ENCODE peak calls at places on chromosome 17, in nine cellular contexts. X is IMR-90; H is uterus; T is SK-N-SH; L is lung; J is stomach; A is CD8-positive, alpha-beta memory T cell; B is tibial nerve; Q is HAP-1. E is an unnamed sample. For H3K4me1, the result is how much of the 10 kb centered on the place peaks cover.

GRCh38 chr17:77208217-77208808 is 67.5 kb downstream of the SEC14L1 start:
- DNase-seq in L (no peak), J (peak), X (peak), A (no peak), H (peak), B (no peak), T (no peak), Q (no peak), E (no peak)

GRCh38 chr17:33534063-33534462 is 241.0 kb upstream of the ASIC2 start:
- DNase-seq in L (no peak), X (no peak), Q (no peak), T (no peak), B (no peak), J (no peak), H (no peak), A (no peak), E (no peak)

GRCh38 chr17:76529643-76530488 is 7.6 kb downstream of the CYGB start:
- DNase-seq in X (peak), J (peak), B (peak), L (peak), H (peak), Q (no peak), A (no peak), T (peak), E (peak)

GRCh38 chr17:38815576-38816193 is 9.4 kb downstream of the CWC25 start:
- DNase-seq in Q (no peak), H (no peak), T (no peak), X (peak), L (no peak), A (no peak), J (no peak), B (no peak), E (no peak)

GRCh38 chr17:45867171-45867570 is 22.5 kb downstream of the SPPL2C start:
- DNase-seq in A (no peak), J (no peak), Q (no peak), B (no peak), L (no peak), T (no peak), H (no peak), X (no peak), E (no peak)

GRCh38 chr17:77865109-77865611 is 93.3 kb upstream of the TNRC6C start:
- DNase-seq in L (no peak), T (peak), H (peak), J (no peak), Q (no peak), B (no peak), A (no peak), X (no peak), E (no peak)

GRCh38 chr17:17590141-17590735 is 1.3 kb downstream of the PEMT start:
- DNase-seq in L (no peak), Q (no peak), J (no peak), X (no peak), H (no peak), A (no peak), B (no peak), T (no peak), E (no peak)

GRCh38 chr17:81254955-81255717 is 16.0 kb downstream of the NDUFAF8 start:
- DNase-seq in J (peak), T (no peak), X (peak), H (peak), Q (peak), A (no peak), L (peak), B (peak), E (peak)

GRCh38 chr17:44069974-44070454 is 521 bp upstream of the G6PC3 start:
- DNase-seq in B (no peak), H (no peak), X (no peak), Q (no peak), A (no peak), L (no peak), J (no peak), T (no peak), E (peak)

GRCh38 chr17:49132699-49133364 is at the start of gene B4GALNT2:
- DNase-seq in X (no peak), J (peak), A (no peak), H (no peak), T (peak), L (no peak), Q (no peak), B (no peak), E (no peak)
- H3K4me3 ChIP-seq in X (peak), J (peak), A (no peak), H (no peak), T (no peak), L (no peak), Q (peak), B (no peak), E (peak)

DNA sequence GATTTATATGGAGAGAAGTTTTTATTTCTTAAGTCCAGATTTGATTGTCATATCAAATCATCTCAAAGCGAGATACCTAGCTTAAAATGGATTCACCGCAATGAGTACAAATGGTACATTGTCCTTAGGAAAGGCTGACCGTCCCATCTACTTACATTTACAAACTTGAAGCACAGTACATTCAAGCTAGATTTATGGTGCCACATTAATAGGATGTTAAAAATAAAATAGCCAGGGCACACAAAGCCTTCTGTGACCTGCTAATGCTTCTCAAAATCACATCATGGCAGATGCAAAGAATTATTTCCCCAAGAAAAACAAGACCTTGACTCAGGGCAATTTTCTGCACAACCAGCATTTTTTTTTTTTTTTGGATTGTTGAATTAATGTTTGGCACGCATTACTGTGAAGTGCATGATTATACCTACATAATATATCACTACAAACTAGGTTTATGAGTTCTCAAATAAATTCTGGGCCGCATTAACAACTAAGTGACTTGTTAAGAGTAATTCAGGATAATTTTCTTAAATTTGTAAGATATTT is 25.3 kb downstream of the CACNG1 start:
- DNase-seq in X (no peak), T (no peak), Q (no peak), A (no peak), J (no peak), B (no peak), H (no peak), L (no peak), E (no peak)
- H3K4me1 ChIP-seq in X (under half), T (under half), Q (under half), A (under half), J (under half), B (under half), H (under half), L (under half), E (under half)

GRCh38 chr17:67602974-67603373 is 114.8 kb upstream of the NOL11 start:
- DNase-seq in T (peak), L (no peak), H (no peak), J (peak), A (peak), B (no peak), Q (peak), X (peak), E (peak)

GRCh38 chr17:67600408-67600807 is 117.3 kb upstream of the NOL11 start:
- DNase-seq in Q (no peak), X (no peak), J (no peak), A (no peak), H (no peak), B (no peak), L (no peak), T (no peak), E (no peak)

GRCh38 chr17:67605259-67605912 is 112.3 kb upstream of the NOL11 start:
- DNase-seq in J (peak), B (no peak), X (no peak), L (no peak), H (peak), A (no peak), T (peak), Q (no peak), E (no peak)

GRCh38 chr17:67601897-67602296 is 115.8 kb upstream of the NOL11 start:
- DNase-seq in B (no peak), J (no peak), H (no peak), A (no peak), Q (no peak), L (no peak), X (no peak), T (no peak), E (no peak)

DNA sequence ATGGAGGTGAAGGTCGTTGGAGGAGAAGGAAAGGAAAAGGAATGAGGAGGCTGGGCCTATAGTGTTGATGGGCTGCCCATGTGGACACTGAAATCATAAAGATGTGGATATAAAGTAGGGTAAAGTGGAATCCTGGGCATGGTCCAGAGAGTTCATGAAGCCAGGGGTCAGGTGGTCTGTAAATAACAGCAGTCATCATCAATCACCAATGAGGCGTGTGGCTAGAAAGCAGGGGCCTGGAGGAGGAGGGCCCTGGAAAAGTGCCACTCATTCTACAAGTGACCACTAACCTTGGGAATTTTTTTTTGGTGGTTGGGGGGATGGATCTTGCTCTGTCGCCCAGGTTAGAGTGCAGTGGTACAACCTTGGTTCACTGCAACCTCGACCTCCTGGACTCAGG is 115.3 kb upstream of the NOL11 start:
- DNase-seq in J (no peak), L (no peak), X (no peak), H (no peak), A (no peak), T (no peak), B (no peak), Q (no peak), E (no peak)
- H3K4me3 ChIP-seq in J (no peak), L (no peak), X (no peak), H (no peak), A (no peak), T (no peak), B (no peak), Q (no peak), E (no peak)

GRCh38 chr17:16288860-16289571 is 64.3 kb downstream of the CENPV start:
- DNase-seq in T (no peak), X (peak), H (no peak), A (no peak), B (no peak), J (no peak), L (no peak), Q (no peak), E (no peak)
- H3K4me1 ChIP-seq in T (under half), X (under half), H (under half), A (under half), B (under half), J (under half), L (under half), Q (under half), E (under half)

GRCh38 chr17:40556198-40556661 is 9.0 kb downstream of the CCR7 start:
- DNase-seq in T (no peak), H (no peak), A (no peak), J (peak), B (no peak), X (no peak), Q (no peak), L (no peak), E (no peak)

GRCh38 chr17:40553694-40554534 is 11.4 kb downstream of the CCR7 start:
- DNase-seq in B (peak), Q (no peak), H (peak), T (no peak), X (peak), A (no peak), J (peak), L (peak), E (no peak)

GRCh38 chr17:40552806-40553693 is 12.2 kb downstream of the CCR7 start:
- DNase-seq in L (peak), H (no peak), J (peak), T (no peak), Q (no peak), B (no peak), X (no peak), A (no peak), E (no peak)

GRCh38 chr17:40555296-40556190 is 9.7 kb downstream of the CCR7 start:
- DNase-seq in H (peak), X (no peak), A (no peak), L (no peak), B (no peak), J (peak), T (no peak), Q (no peak), E (no peak)

GRCh38 chr17:40554646-40555295 is 10.5 kb downstream of the CCR7 start:
- DNase-seq in B (no peak), T (no peak), L (peak), X (no peak), A (no peak), Q (no peak), J (peak), H (peak), E (no peak)
- H3K4me3 ChIP-seq in B (no peak), T (no peak), L (no peak), X (no peak), A (peak), Q (no peak), J (no peak), H (no peak), E (no peak)

DNA sequence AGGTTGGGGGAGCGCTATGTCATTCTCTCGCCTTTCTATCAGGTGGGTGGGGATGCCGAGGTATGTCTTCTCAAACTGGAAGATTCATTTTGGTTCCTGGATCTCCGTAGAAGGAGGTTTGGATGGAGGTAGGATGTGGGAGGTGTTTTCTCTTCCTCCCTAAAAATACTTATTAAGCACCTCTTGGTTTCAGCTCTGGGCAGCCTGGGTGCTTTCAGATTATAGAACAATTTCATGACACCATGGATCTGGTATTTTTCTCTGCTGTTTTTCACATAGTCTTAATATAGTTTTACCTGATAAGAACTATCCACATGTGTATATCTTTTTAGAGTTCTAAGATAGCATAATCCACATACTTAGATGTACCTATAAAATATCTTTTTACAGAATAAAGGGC is 92.9 kb downstream of the YPEL2 start:
- DNase-seq in X (no peak), Q (no peak), J (no peak), L (no peak), H (no peak), A (no peak), T (no peak), B (no peak), E (no peak)
- H3K4me1 ChIP-seq in X (under half), Q (under half), J (under half), L (under half), H (under half), A (under half), T (under half), B (half or more), E (under half)

DNA sequence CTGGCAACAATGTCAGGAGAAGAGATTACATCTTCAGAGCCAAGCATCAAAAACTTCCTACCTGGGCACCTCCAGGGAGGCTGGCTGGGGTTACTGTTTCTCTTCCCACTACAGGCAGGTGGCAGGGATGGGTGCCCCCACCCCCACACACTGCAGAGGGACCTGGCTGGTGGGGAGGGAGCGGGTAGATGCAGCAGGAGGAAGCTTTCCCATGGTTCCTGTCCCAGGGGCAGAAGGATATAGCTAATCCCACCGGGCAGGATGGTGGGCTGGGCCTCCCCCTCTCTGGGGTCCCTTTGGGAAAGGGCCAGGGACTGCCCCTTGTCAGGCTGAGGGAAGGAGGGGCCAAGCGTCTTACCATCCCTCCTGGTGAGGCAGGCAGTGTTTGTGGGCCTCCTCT is 16.7 kb upstream of the MTMR4 start:
- DNase-seq in L (no peak), A (no peak), J (no peak), H (no peak), B (no peak), T (peak), Q (no peak), X (no peak), E (no peak)
- H3K4me3 ChIP-seq in L (no peak), A (peak), J (peak), H (peak), B (peak), T (peak), Q (peak), X (no peak), E (peak)

E was measured in A673.